ENCODE peak calls at places on chromosome 17, in eight cellular contexts. D is A549, N is ovary, B is lower leg skin, C is heart left ventricle, A is sigmoid colon, H is transverse colon, O is body of pancreas. G is an unnamed sample.

GRCh38 chr17:48236681-48237134 is 129.1 kb downstream of the SNX11 start:
- DNase-seq in D (peak), N (no peak), B (no peak), C (no peak), A (no peak), H (no peak), O (no peak), G (no peak)

GRCh38 chr17:64537488-64537887 is 30.7 kb downstream of the CEP95 start:
- DNase-seq in D (no peak), N (no peak), B (no peak), C (no peak), A (no peak), H (no peak), O (no peak), G (no peak)

GRCh38 chr17:45705123-45706009 is 78.8 kb upstream of the CRHR1 start:
- DNase-seq in D (peak), N (no peak), B (no peak), C (no peak), A (no peak), H (no peak), O (peak), G (peak)

GRCh38 chr17:78176548-78177025 is 8.2 kb downstream of the SYNGR2 start:
- DNase-seq in D (peak), N (peak), B (peak), C (peak), A (peak), H (peak), O (peak), G (no peak)

GRCh38 chr17:40915721-40916256 is 21.7 kb downstream of the KRT23 start:
- DNase-seq in D (no peak), N (no peak), B (no peak), C (no peak), A (no peak), H (no peak), O (no peak), G (no peak)

GRCh38 chr17:34852614-34853013 is 108.6 kb downstream of the CCT6B start:
- DNase-seq in D (no peak), N (no peak), B (no peak), C (no peak), A (no peak), H (no peak), O (no peak), G (no peak)

GRCh38 chr17:45046536-45047125 is 4.8 kb downstream of the DCAKD start:
- DNase-seq in D (peak), N (no peak), B (no peak), C (no peak), A (no peak), H (no peak), O (no peak), G (no peak)

GRCh38 chr17:2388705-2389099 is 12.2 kb downstream of the MNT start:
- DNase-seq in D (no peak), N (no peak), B (no peak), C (no peak), A (no peak), H (no peak), O (peak), G (no peak)

GRCh38 chr17:16491131-16491702 is 776 bp downstream of the LRRC75A start:
- DNase-seq in D (no peak), N (peak), B (no peak), C (no peak), A (no peak), H (peak), O (peak), G (no peak)

GRCh38 chr17:9232591-9233270 is 211.4 kb downstream of the NTN1 start:
- DNase-seq in D (no peak), N (no peak), B (no peak), C (peak), A (peak), H (peak), O (no peak), G (no peak)

GRCh38 chr17:4161179-4161559 is 18.2 kb downstream of the CYB5D2 start:
- DNase-seq in D (peak), N (no peak), B (no peak), C (no peak), A (no peak), H (no peak), O (peak), G (peak)

GRCh38 chr17:79174193-79174765 is 99.7 kb downstream of the ENGASE start:
- DNase-seq in D (no peak), N (no peak), B (no peak), C (no peak), A (no peak), H (no peak), O (no peak), G (no peak)

GRCh38 chr17:66620528-66620927 is 214.4 kb upstream of the CACNG5 start:
- DNase-seq in D (no peak), N (no peak), B (no peak), C (no peak), A (no peak), H (no peak), O (no peak), G (no peak)

GRCh38 chr17:51427259-51428255 is 167.2 kb downstream of the UTP18 start:
- DNase-seq in D (no peak), N (no peak), B (no peak), C (no peak), A (no peak), H (no peak), O (no peak), G (no peak)

GRCh38 chr17:79485991-79486390 is 124.9 kb downstream of the RBFOX3 start:
- DNase-seq in D (no peak), N (no peak), B (no peak), C (no peak), A (no peak), H (no peak), O (no peak), G (no peak)

GRCh38 chr17:58525239-58525638 is 10.8 kb upstream of the MTMR4 start:
- DNase-seq in D (no peak), N (peak), B (no peak), C (peak), A (peak), H (peak), O (peak), G (no peak)

GRCh38 chr17:78291944-78292910 is 60.8 kb downstream of the TMEM235 start:
- DNase-seq in D (no peak), N (no peak), B (no peak), C (peak), A (no peak), H (no peak), O (no peak), G (no peak)

GRCh38 chr17:33964344-33964979 is 290.6 kb upstream of the CCL2 start:
- DNase-seq in D (no peak), N (no peak), B (no peak), C (no peak), A (no peak), H (peak), O (no peak), G (no peak)

GRCh38 chr17:29084476-29085148 is 41.7 kb downstream of the PIPOX start:
- DNase-seq in D (no peak), N (no peak), B (no peak), C (no peak), A (peak), H (peak), O (peak), G (no peak)

DNA sequence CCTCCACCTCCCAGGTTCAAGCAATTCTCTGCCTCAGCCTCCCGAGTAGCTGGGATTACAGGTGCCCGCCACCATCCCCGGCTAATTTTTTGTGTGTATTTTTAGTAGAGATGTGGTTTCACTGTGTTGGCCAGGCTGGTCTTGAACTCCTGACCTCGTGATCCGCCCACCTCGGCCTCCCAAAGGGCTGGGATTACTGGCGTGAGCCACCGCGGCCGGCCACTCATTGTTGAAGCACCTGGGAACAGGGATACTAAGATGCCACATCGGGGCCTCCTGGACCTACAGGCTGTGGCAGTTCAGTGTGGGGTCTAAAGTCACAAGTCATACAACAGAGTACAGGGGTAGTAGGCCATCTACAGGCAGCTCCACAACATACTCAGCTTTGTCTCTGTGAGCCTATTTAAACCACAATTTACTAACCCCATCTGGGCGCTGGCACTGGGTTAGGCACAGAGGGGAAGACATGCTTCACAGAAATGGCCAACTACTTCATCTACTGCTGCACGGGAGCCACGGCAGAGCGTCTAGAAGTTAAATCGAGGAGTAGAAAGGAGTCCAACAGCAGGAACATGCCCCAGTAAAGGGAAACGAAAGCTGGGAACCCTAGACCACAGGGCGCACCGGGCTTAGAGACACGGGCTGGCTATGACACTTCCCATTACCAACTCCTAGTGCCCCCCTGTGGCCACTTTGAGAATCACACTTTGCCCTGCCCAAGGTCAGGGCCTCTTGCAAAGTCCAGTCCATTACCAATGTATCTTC is 4.3 kb downstream of the VAMP2 start:
- DNase-seq in D (peak), N (peak), B (peak), C (peak), A (peak), H (peak), O (peak), G (peak)
- TF ChIP-seq POLR2A in D (no peak), N (no peak), B (no peak), C (peak), A (no peak), H (peak), O (no peak), G (no peak)

GRCh38 chr17:74466111-74466784 is at the start of gene CD300A:
- DNase-seq in D (no peak), N (no peak), B (no peak), C (peak), A (no peak), H (no peak), O (no peak), G (no peak)

GRCh38 chr17:74465378-74466110 is 890 bp upstream of the CD300A start:
- DNase-seq in D (no peak), N (no peak), B (no peak), C (no peak), A (no peak), H (no peak), O (no peak), G (no peak)

GRCh38 chr17:74466785-74467158 is 338 bp downstream of the CD300A start:
- DNase-seq in D (no peak), N (no peak), B (no peak), C (no peak), A (no peak), H (no peak), O (no peak), G (no peak)

GRCh38 chr17:74464730-74465377 is 1.6 kb upstream of the CD300A start:
- DNase-seq in D (no peak), N (no peak), B (no peak), C (no peak), A (no peak), H (no peak), O (no peak), G (no peak)

DNA sequence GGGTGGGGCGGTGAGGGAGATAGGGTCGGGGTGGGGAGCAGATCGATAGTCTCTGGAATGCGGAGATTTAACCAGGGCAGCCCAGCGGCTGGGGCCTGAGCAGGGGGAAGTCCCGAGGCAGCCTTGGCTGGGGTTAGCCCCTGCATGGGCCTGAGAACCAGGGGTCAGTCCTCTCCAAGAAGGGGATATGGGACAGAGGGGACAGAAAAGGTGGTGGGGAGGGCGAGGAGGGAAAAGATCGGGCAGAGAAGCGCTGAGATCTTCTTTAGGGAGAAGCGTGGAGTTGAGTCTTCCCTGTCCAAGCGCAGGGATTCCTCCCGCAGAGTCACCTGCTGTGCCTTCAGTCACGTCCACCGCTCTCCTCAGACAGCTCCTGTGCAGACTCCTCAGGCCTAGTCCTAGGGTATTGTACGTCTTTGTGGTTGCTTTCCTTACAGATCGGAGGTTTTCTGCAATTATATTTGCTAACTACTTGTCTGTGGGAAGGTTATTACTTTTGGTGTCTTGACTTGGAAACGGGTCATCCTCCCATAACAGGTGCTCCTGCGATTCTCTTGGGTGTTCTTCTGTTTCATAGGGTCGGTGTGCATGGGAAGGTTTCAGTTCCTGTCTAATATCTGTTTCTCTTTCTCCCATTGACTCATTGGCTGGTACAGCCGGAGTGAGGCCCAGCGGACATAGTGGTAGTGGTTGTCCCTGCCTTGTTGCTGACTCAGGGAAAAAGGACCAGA is 952 bp downstream of the CD300A start:
- DNase-seq in D (no peak), N (no peak), B (no peak), C (no peak), A (no peak), H (peak), O (no peak), G (no peak)
- TF ChIP-seq POLR2A in D (no peak), N (no peak), B (no peak), C (no peak), A (no peak), H (peak), O (no peak), G (no peak)

DNA sequence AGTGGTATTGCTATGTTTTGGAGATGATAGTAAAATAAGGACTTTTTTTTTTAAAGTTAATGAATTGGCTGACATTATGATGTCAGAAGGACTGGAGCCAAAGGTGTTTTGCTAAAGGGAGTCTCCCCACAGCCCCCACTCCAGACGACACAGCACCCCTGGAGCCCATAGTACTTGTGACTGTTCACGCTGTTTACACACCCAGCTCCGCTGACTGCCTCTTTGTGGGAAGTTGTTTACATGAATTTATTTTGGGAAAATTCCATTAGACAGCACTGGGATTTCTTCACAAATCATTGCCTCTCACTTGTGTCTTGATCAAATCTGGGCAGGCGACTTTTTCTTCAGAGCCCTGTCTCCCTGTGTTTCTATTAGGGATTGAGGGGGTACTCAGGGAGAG is 108.6 kb downstream of the C17orf67 start:
- DNase-seq in D (no peak), N (no peak), B (no peak), C (no peak), A (no peak), H (no peak), O (no peak), G (no peak)
- TF ChIP-seq POLR2A in D (no peak), N (no peak), B (no peak), C (no peak), A (no peak), H (no peak), O (no peak), G (no peak)

GRCh38 chr17:30292490-30292858 is 730 bp upstream of the BLMH start:
- DNase-seq in D (no peak), N (no peak), B (no peak), C (no peak), A (no peak), H (no peak), O (no peak), G (no peak)

GRCh38 chr17:30290077-30290476 is 1.7 kb downstream of the BLMH start:
- DNase-seq in D (no peak), N (no peak), B (no peak), C (no peak), A (no peak), H (no peak), O (no peak), G (no peak)

GRCh38 chr17:30290696-30291570 is 811 bp downstream of the BLMH start:
- DNase-seq in D (peak), N (peak), B (peak), C (peak), A (peak), H (peak), O (peak), G (no peak)

GRCh38 chr17:30296499-30297038 is 4.8 kb upstream of the BLMH start:
- DNase-seq in D (no peak), N (no peak), B (no peak), C (no peak), A (no peak), H (no peak), O (no peak), G (no peak)

DNA sequence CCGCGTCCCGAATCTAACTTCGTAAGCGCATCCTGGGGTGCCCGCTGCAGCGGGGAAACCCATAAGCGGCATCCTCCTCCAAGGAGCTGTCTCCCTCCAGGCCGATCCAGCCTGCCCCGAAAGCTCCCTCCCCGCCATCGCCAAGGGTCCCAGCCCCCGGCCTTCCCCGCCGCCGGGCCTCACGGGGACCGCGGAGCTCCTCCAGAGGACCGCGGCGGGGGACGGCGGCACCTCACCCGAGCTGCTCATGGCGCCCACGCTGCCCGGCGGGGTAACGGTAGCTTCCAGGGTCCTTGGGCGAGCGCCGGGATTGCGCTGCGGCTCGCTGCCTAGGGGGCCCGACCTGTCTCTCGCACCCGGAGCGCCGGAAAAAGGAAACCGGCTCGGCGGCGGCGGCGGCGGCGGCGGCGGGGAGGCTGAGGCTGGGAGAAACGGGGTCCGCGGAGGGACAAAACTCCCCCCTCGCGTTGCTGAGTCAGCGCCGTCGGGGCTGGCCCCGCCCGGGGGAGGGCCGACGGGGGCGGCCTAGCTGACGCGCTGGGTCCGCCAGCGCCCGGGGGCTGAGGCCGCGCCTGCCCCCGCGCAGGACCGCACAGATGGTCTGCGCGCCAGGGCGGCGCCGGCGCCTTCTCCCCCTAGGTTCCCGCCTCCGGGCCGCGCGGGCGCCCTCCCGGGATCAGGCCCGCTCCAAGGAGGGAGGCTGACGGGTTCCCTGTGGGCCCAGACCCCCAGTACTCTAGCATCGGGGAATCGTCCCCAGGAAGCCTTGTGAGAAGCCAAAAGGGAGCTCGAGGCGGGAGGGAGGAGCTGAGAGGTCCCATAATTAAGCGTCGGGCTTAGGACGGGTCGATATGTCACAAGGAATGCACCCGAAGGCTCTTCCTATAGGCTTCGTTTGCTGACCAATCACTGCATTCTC is at the start of gene BLMH:
- DNase-seq in D (peak), N (peak), B (peak), C (peak), A (peak), H (peak), O (peak), G (peak)
- TF ChIP-seq POLR2A in D (peak), N (peak), B (no peak), C (peak), A (no peak), H (peak), O (peak), G (peak)

GRCh38 chr17:75784473-75785015 is at the start of gene UNK:
- DNase-seq in D (peak), N (peak), B (peak), C (peak), A (peak), H (peak), O (peak), G (peak)
- TF ChIP-seq POLR2A in D (no peak), N (peak), B (no peak), C (peak), A (peak), H (peak), O (peak), G (no peak)

DNA sequence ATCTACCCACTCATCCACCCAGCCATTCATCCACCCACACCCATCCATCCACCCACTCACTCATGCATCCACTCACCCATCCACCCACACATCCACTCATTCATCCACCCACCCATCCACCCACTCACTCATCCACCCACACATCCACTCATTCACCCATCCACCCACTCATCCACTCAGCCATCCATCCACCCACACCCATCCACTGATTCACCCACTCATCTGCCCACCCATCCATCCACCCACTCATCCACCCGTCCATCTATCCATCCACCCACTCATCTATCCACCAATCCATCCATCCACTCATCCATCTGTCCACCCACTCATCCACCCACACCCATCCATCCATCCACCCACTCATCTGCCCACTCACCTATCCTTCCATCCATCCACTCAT is 17.3 kb downstream of the NATD1 start:
- DNase-seq in D (no peak), N (no peak), B (no peak), C (no peak), A (no peak), H (no peak), O (no peak), G (no peak)
- TF ChIP-seq POLR2A in D (no peak), N (no peak), B (no peak), C (no peak), A (no peak), H (no peak), O (no peak), G (no peak)

DNA sequence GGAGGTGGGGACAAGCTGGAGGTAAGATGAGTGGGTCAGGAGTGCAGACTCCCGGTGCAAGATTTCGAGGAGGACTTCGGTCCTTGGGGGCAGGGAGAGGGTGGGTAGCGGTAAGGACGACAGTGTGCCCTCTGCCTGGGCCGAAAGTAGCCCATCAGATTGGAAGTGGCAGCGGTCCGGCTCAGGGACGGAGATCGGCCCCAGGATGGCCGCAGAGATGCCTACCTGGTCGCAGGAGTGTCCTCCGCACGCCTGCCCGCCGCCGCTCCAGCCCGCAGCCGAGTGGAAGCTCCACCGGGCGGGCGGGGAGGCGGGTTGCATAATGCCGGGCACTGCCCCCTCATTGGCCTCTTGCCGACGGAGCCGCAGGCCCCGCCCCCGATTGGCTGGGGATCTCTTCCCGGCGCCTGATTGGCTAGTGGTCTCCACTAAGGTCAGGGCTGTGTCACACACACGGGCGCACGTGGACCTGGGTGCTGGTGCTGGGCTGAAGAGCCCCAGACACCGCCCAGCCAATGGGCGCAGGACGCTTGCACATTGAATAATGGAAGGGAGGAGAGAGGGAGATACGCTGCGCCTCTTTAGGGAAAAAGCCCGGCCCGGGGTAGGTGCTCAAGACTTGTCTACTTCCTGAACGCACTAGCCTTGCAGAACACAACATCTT is at the start of gene PER1:
- DNase-seq in D (peak), N (peak), B (peak), C (peak), A (peak), H (peak), O (peak), G (peak)
- TF ChIP-seq POLR2A in D (peak), N (peak), B (peak), C (peak), A (peak), H (peak), O (no peak), G (peak)